ENCODE peak calls at places on chromosome 18, in seven cellular contexts. Q, F, P, O, N, S and A are unnamed samples.

GRCh38 chr18:48445540-48445939 is 36.4 kb upstream of the ZBTB7C start:
- DNase-seq in F (peak), O (no peak), P (peak), Q (peak), N (peak), S (peak), A (peak)

GRCh38 chr18:34120294-34120693 is 104.4 kb downstream of the NOL4 start:
- DNase-seq in F (no peak), Q (no peak), O (no peak), N (no peak), P (no peak), S (peak), A (no peak)

GRCh38 chr18:13452448-13452811 is 233.9 kb downstream of the LDLRAD4 start:
- DNase-seq in Q (no peak), S (peak), N (no peak), F (no peak), O (no peak), P (no peak), A (peak)

GRCh38 chr18:25345432-25345831 is 6.5 kb downstream of the ZNF521 start:
- DNase-seq in O (no peak), F (no peak), P (no peak), N (peak), Q (no peak), S (no peak), A (no peak)

GRCh38 chr18:10047237-10047636 is 133.4 kb downstream of the VAPA start:
- DNase-seq in O (no peak), P (no peak), N (peak), F (no peak), Q (no peak), S (peak), A (no peak)

GRCh38 chr18:26074256-26074655 is 16.2 kb downstream of the SS18 start:
- DNase-seq in F (no peak), S (no peak), Q (no peak), P (no peak), O (no peak), N (no peak), A (no peak)

GRCh38 chr18:70423988-70424387 is 135.1 kb downstream of the SOCS6 start:
- DNase-seq in N (no peak), Q (no peak), F (peak), S (no peak), O (no peak), P (no peak), A (no peak)

GRCh38 chr18:8373486-8373885 is 235.8 kb upstream of the RAB12 start:
- DNase-seq in Q (no peak), N (no peak), S (peak), F (peak), O (no peak), P (no peak), A (no peak)

GRCh38 chr18:74281639-74282358 is 10.0 kb downstream of the CYB5A start:
- DNase-seq in S (peak), F (peak), N (no peak), Q (no peak), P (no peak), O (no peak), A (no peak)

GRCh38 chr18:71797554-71797953 is 746.6 kb downstream of the CBLN2 start:
- DNase-seq in F (no peak), S (no peak), O (no peak), N (no peak), P (no peak), Q (no peak), A (no peak)

GRCh38 chr18:74598350-74599001 is 806 bp downstream of the ZNF407 start:
- DNase-seq in F (peak), Q (peak), S (peak), P (peak), O (peak), N (no peak), A (no peak)

GRCh38 chr18:34592961-34593382 is 117.1 kb upstream of the DTNA start:
- DNase-seq in N (no peak), P (no peak), S (peak), Q (peak), O (peak), F (peak), A (peak)

GRCh38 chr18:681985-682384 is 24.5 kb downstream of the TYMS start:
- DNase-seq in N (no peak), Q (no peak), P (no peak), F (no peak), O (no peak), S (no peak), A (no peak)

GRCh38 chr18:78525364-78526111 is 454.1 kb upstream of the SALL3 start:
- DNase-seq in O (no peak), N (no peak), F (no peak), P (no peak), Q (no peak), S (peak), A (no peak)

GRCh38 chr18:73923866-73924265 is 223.8 kb downstream of the FBXO15 start:
- DNase-seq in S (no peak), Q (no peak), F (no peak), O (no peak), N (no peak), P (no peak), A (no peak)

GRCh38 chr18:7946724-7947377 is 379.7 kb downstream of the PTPRM start:
- DNase-seq in F (peak), P (peak), O (peak), S (peak), Q (peak), N (peak), A (no peak)

GRCh38 chr18:36188912-36189311 is 1.6 kb downstream of the MOCOS start:
- DNase-seq in P (no peak), N (no peak), F (no peak), S (no peak), Q (no peak), O (no peak), A (no peak)

GRCh38 chr18:54957987-54958386 is 1.3 kb downstream of the CCDC68 start:
- DNase-seq in S (peak), Q (no peak), O (no peak), N (no peak), P (no peak), F (peak), A (peak)

GRCh38 chr18:36314754-36315153 is 17.2 kb downstream of the FHOD3 start:
- DNase-seq in N (no peak), F (peak), Q (no peak), O (no peak), P (no peak), S (peak), A (no peak)

GRCh38 chr18:24016643-24017042 is 2.1 kb downstream of the TTC39C start:
- DNase-seq in S (no peak), Q (peak), F (peak), O (no peak), N (no peak), P (no peak), A (no peak)

GRCh38 chr18:44849361-44849760 is 168.7 kb downstream of the SETBP1 start:
- DNase-seq in N (no peak), F (no peak), Q (no peak), O (peak), S (no peak), P (no peak), A (no peak)

GRCh38 chr18:57970356-57971095 is 73.5 kb upstream of the NEDD4L start:
- DNase-seq in O (no peak), N (no peak), Q (no peak), F (no peak), S (no peak), P (no peak), A (no peak)

GRCh38 chr18:57909620-57910019 is 106.5 kb upstream of the ATP8B1 start:
- DNase-seq in N (no peak), F (peak), S (no peak), O (no peak), P (no peak), Q (no peak), A (no peak)

GRCh38 chr18:34796013-34796657 is 86.0 kb downstream of the DTNA start:
- DNase-seq in F (no peak), O (no peak), N (no peak), Q (no peak), P (no peak), S (no peak), A (no peak)

GRCh38 chr18:56168049-56168781 is 470.2 kb downstream of the TXNL1 start:
- DNase-seq in S (peak), F (peak), N (peak), Q (no peak), O (no peak), P (no peak), A (peak)

GRCh38 chr18:44896817-44897216 is 216.1 kb downstream of the SETBP1 start:
- DNase-seq in S (no peak), P (no peak), N (no peak), Q (no peak), F (no peak), O (no peak), A (no peak)

GRCh38 chr18:78751664-78752063 is 228.0 kb upstream of the SALL3 start:
- DNase-seq in P (no peak), F (no peak), N (no peak), S (no peak), Q (no peak), O (no peak), A (no peak)

GRCh38 chr18:77059294-77059916 is 73.2 kb downstream of the MBP start:
- DNase-seq in N (no peak), Q (peak), S (peak), F (peak), P (peak), O (no peak), A (no peak)

GRCh38 chr18:10184776-10185175 is 269.7 kb upstream of the APCDD1 start:
- DNase-seq in N (no peak), Q (no peak), F (no peak), P (no peak), O (no peak), S (no peak), A (no peak)

GRCh38 chr18:79685281-79685680 is 5.7 kb downstream of the CTDP1 start:
- DNase-seq in F (no peak), P (no peak), Q (no peak), O (no peak), S (no peak), N (no peak), A (no peak)

GRCh38 chr18:75227535-75227934 is 16.9 kb downstream of the TSHZ1 start:
- DNase-seq in N (no peak), S (no peak), O (no peak), P (no peak), Q (no peak), F (no peak), A (no peak)

GRCh38 chr18:23504720-23505119 is 1.4 kb downstream of the RMC1 start:
- DNase-seq in Q (no peak), F (no peak), O (no peak), N (no peak), S (no peak), P (peak), A (no peak)

GRCh38 chr18:56650944-56651770 is at the start of gene WDR7:
- DNase-seq in F (peak), N (peak), Q (peak), S (peak), P (peak), O (peak), A (peak)

GRCh38 chr18:58148954-58149471 is 105.0 kb downstream of the NEDD4L start:
- DNase-seq in P (peak), O (no peak), N (no peak), S (no peak), F (no peak), Q (peak), A (no peak)

GRCh38 chr18:80245781-80246655 is 1.3 kb downstream of the PARD6G start:
- DNase-seq in Q (peak), O (no peak), S (no peak), F (peak), P (no peak), N (no peak), A (no peak)

GRCh38 chr18:70197042-70197441 is 8.4 kb downstream of the RTTN start:
- DNase-seq in O (no peak), F (no peak), Q (no peak), N (no peak), S (no peak), P (no peak), A (no peak)

GRCh38 chr18:24054130-24054529 is 39.6 kb downstream of the TTC39C start:
- DNase-seq in N (no peak), S (peak), O (no peak), Q (no peak), P (peak), F (peak), A (no peak)

GRCh38 chr18:39274535-39274934 is 1708.9 kb upstream of the CELF4 start:
- DNase-seq in S (peak), O (no peak), Q (no peak), P (no peak), F (no peak), N (no peak), A (no peak)

GRCh38 chr18:51135795-51136194 is 61.7 kb downstream of the MEX3C start:
- DNase-seq in P (peak), N (no peak), O (no peak), Q (no peak), S (no peak), F (peak), A (no peak)
- TF ChIP-seq CTCF in P (peak), N (peak), O (no peak), Q (peak), S (no peak), F (peak), A (peak)

GRCh38 chr18:67265464-67266245 is 250.9 kb downstream of the DSEL start:
- DNase-seq in S (peak), Q (no peak), O (no peak), F (peak), N (no peak), P (no peak), A (peak)
- H3K4me3 ChIP-seq in S (no peak), Q (no peak), O (no peak), F (no peak), N (no peak), P (no peak), A (no peak)

GRCh38 chr18:2570772-2571199 is 519 bp downstream of the METTL4 start:
- DNase-seq in F (peak), S (peak), P (peak), Q (peak), N (peak), O (peak), A (peak)
- TF ChIP-seq CTCF in F (peak), S (peak), P (no peak), Q (no peak), N (no peak), O (no peak), A (peak)

DNA sequence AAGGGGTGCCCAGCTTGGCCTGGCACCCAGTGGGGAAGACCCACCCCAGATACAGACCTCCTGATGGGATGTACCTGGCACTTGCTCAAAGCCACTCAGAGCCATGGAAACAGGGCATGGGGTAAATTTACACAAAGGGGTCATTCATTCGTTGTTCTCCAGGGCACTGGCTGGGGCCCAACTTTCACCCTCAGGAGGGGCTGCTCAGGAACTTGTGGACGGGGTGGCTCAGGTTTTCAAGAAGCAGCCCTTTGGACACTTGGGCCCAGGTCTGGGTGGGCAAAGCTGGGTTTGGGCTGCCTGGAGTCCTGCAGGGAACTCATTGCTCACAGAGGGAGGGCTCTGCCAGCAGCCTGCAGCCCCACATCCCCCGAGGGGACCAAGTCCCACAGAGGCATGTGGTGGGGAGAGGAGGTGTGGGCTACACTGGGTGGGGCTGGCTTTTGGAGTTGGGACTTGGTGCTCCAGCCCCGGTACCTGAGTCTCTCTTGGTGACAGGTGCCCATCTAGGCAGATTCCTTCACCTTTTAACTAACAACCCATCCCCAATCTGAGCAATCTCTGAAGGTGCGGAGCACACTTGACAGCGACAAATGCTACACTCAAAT is 172.3 kb downstream of the CELF4 start:
- DNase-seq in S (no peak), Q (no peak), O (no peak), F (no peak), N (no peak), P (no peak), A (no peak)
- H3K4me3 ChIP-seq in S (no peak), Q (peak), O (no peak), F (no peak), N (peak), P (no peak), A (peak)

DNA sequence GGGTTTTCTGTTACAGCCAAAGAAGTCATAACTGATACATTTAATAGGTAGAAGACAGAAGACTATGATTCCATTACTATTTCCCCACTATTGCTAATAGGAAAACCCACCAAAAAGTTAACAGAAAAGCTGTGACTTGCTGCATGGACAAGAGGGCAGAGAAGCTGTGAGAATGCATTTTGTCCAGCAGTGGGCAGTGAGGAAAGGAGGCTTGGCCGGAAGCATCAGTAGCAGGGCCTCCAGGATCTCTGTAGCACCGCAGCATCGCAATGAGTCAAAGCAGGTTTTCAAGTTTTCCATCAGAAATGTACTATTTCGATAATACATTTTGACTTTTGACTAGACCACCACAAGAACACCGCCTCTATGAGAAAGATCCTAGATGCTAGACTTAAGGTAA is 24.9 kb downstream of the MYO5B start:
- DNase-seq in N (no peak), S (no peak), P (no peak), O (no peak), F (no peak), Q (no peak), A (no peak)
- TF ChIP-seq CTCF in N (no peak), S (no peak), P (no peak), O (no peak), F (no peak), Q (no peak), A (peak)

DNA sequence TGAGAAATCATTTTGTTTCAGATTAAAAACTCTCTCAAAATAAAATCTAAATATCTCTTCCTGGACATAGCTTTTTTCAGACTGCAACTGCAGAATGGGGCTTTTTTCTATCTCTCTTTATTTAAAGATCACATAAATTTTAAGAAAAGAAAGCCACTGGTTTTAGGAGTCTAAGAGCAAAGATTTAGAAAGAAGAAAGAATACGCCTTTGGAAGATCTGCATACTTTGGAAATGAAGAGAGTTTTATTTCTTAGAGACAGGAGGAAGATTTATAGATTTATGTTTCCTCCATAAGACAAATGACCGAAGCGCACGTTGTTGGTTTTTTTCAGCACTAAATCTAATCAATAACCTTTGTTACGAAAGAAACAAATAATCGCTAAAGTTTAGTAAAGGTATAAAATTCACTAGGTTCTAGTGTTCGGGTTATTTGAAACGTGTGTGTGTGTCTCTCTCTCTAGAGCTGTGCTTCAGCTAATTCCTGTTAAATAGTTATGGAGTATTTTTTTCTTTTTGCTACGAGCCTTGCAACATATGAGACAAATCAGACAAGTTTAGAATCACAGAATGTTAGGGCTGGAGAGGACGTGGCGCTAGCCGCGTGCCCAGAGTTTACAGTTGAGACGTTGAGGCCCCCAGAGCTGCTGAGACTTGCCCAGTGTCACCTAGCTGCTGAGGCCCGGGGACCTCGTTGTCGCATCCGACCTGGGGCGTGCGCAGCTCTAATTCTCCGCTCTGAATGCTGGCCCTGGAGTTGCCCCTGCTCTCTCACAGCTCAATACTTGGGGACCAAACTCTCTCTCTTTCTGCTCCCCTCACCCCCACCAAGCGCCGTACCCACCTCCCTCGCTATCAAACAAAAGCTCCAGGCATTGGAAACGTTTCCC is 69.8 kb downstream of the CTAGE1 start:
- DNase-seq in Q (peak), P (no peak), N (no peak), O (no peak), S (no peak), F (peak), A (no peak)
- H3K4me3 ChIP-seq in Q (peak), P (no peak), N (peak), O (peak), S (peak), F (peak), A (peak)

DNA sequence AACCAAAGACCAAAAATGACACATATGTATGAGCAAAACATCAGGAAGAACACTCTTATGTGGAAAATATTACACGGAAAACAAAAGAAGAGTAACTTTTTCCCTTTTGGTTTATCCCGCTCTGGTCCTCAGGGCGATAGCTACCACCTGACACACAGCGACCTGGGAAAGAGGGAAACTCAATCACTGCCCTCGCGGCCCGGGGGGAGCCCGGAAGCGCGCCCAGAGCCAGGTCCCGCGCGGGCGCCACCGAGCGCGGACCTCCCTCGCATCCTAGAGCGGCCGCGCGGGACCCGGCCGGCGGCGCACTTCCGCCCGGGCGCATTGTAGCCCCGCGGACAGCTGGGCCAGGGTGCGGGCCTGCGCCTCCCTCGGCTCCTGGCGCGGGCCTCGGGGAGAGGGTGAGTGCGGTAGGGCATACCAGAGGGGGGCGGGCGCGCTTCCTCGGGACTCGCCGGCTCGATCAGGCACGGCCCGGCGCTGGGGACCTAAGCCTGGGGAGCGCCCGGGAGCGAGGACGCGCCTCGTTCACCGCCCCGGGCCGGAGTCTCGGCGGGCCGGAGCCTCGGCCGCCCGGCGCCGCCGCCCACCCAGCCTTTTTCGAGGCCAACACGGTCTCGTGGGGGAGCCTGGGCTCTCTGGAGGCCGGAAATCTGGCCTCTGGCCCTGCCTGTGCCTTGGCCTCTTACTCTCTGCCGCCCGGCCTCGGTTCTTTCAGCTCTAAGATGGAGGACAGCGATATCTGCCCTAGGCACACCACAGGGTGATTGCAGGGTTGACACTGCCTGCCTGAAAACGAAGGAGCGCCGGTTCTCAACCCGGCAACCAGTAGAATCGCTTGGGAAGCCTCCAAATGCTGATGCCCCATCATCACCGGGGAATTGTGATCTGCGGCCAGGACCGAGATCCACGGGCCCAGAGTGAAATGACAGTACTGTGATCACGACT is at the start of gene ELAC1:
- DNase-seq in P (peak), Q (peak), N (peak), O (peak), S (peak), F (peak), A (peak)
- TF ChIP-seq CTCF in P (no peak), Q (no peak), N (no peak), O (no peak), S (no peak), F (no peak), A (no peak)